ENCODE peak calls at places on chromosomes 3 and 15, in six cellular contexts. One of them, this sample, is unnamed.
A peak's percentile ranks its signal among the peaks of the same experiment; 100 is the strongest.

GRCh38 chr3:169699536-169700050 is 36.1 kb upstream of the MECOM start:
- DNase-seq in mesothelial cell of epicardium: no peak
- DNase-seq in psoas muscle: peak; percentile 91
- DNase-seq in activated CD8-positive, alpha-beta memory T cell treated with anti-CD3 and anti-CD28 coated beads for 24 hours: no peak
- DNase-seq in SHP77: no peak
- DNase-seq in H4: no peak
- DNase-seq in this sample: no peak

GRCh38 chr15:55879181-55879580 is 114.2 kb downstream of the NEDD4 start:
- DNase-seq in mesothelial cell of epicardium: no peak
- DNase-seq in psoas muscle: no peak
- DNase-seq in activated CD8-positive, alpha-beta memory T cell treated with anti-CD3 and anti-CD28 coated beads for 24 hours: no peak
- DNase-seq in SHP77: no peak
- DNase-seq in H4: no peak
- DNase-seq in this sample: no peak

GRCh38 chr3:195259564-195260285 is 11.2 kb downstream of the XXYLT1 start:
- DNase-seq in mesothelial cell of epicardium: peak; percentile 94
- DNase-seq in psoas muscle: peak; percentile 95
- DNase-seq in activated CD8-positive, alpha-beta memory T cell treated with anti-CD3 and anti-CD28 coated beads for 24 hours: peak; percentile 96
- DNase-seq in SHP77: peak; percentile 51
- DNase-seq in H4: peak; percentile 93
- DNase-seq in this sample: peak; percentile 90

GRCh38 chr3:38640661-38641441 is 8.6 kb downstream of the SCN5A start:
- DNase-seq in mesothelial cell of epicardium: no peak
- DNase-seq in psoas muscle: no peak
- DNase-seq in activated CD8-positive, alpha-beta memory T cell treated with anti-CD3 and anti-CD28 coated beads for 24 hours: no peak
- DNase-seq in SHP77: no peak
- DNase-seq in H4: no peak
- DNase-seq in this sample: no peak

GRCh38 chr3:185021326-185021725 is 131.5 kb downstream of the C3orf70 start:
- DNase-seq in mesothelial cell of epicardium: no peak
- DNase-seq in psoas muscle: no peak
- DNase-seq in activated CD8-positive, alpha-beta memory T cell treated with anti-CD3 and anti-CD28 coated beads for 24 hours: no peak
- DNase-seq in SHP77: no peak
- DNase-seq in H4: no peak
- DNase-seq in this sample: no peak

GRCh38 chr3:15974647-15975046 is 176.9 kb upstream of the ANKRD28 start:
- DNase-seq in mesothelial cell of epicardium: no peak
- DNase-seq in psoas muscle: no peak
- DNase-seq in activated CD8-positive, alpha-beta memory T cell treated with anti-CD3 and anti-CD28 coated beads for 24 hours: no peak
- DNase-seq in SHP77: no peak
- DNase-seq in H4: no peak
- DNase-seq in this sample: no peak

GRCh38 chr3:141489184-141489583 is 2.4 kb downstream of the RASA2 start:
- DNase-seq in mesothelial cell of epicardium: no peak
- DNase-seq in psoas muscle: no peak
- DNase-seq in activated CD8-positive, alpha-beta memory T cell treated with anti-CD3 and anti-CD28 coated beads for 24 hours: no peak
- DNase-seq in SHP77: no peak
- DNase-seq in H4: no peak
- DNase-seq in this sample: no peak

GRCh38 chr3:130825762-130826297 is 68.1 kb upstream of the ATP2C1 start:
- DNase-seq in mesothelial cell of epicardium: no peak
- DNase-seq in psoas muscle: no peak
- DNase-seq in activated CD8-positive, alpha-beta memory T cell treated with anti-CD3 and anti-CD28 coated beads for 24 hours: no peak
- DNase-seq in SHP77: no peak
- DNase-seq in H4: no peak
- DNase-seq in this sample: no peak

GRCh38 chr3:142019794-142020320 is 129.5 kb downstream of the TFDP2 start:
- DNase-seq in mesothelial cell of epicardium: no peak
- DNase-seq in psoas muscle: peak; percentile 55
- DNase-seq in activated CD8-positive, alpha-beta memory T cell treated with anti-CD3 and anti-CD28 coated beads for 24 hours: no peak
- DNase-seq in SHP77: no peak
- DNase-seq in H4: no peak
- DNase-seq in this sample: no peak

GRCh38 chr3:111845996-111846395 is 13.1 kb upstream of the PHLDB2 start:
- DNase-seq in mesothelial cell of epicardium: no peak
- DNase-seq in psoas muscle: no peak
- DNase-seq in activated CD8-positive, alpha-beta memory T cell treated with anti-CD3 and anti-CD28 coated beads for 24 hours: no peak
- DNase-seq in SHP77: no peak
- DNase-seq in H4: no peak
- DNase-seq in this sample: no peak

GRCh38 chr3:183378545-183378944 is 49.9 kb downstream of the MCF2L2 start:
- DNase-seq in mesothelial cell of epicardium: no peak
- DNase-seq in psoas muscle: no peak
- DNase-seq in activated CD8-positive, alpha-beta memory T cell treated with anti-CD3 and anti-CD28 coated beads for 24 hours: no peak
- DNase-seq in SHP77: no peak
- DNase-seq in H4: no peak
- DNase-seq in this sample: no peak

GRCh38 chr3:53255360-53255774 is 455 bp downstream of the TKT start:
- DNase-seq in mesothelial cell of epicardium: no peak
- DNase-seq in psoas muscle: no peak
- DNase-seq in activated CD8-positive, alpha-beta memory T cell treated with anti-CD3 and anti-CD28 coated beads for 24 hours: no peak
- DNase-seq in SHP77: no peak
- DNase-seq in H4: no peak
- DNase-seq in this sample: no peak

GRCh38 chr15:65132841-65133549 is 613 bp downstream of the PDCD7 start:
- DNase-seq in mesothelial cell of epicardium: peak; percentile 61
- DNase-seq in psoas muscle: peak; percentile 71
- DNase-seq in activated CD8-positive, alpha-beta memory T cell treated with anti-CD3 and anti-CD28 coated beads for 24 hours: peak; percentile 72
- DNase-seq in SHP77: peak; percentile 20
- DNase-seq in H4: no peak
- DNase-seq in this sample: peak; percentile 58

GRCh38 chr15:42155546-42156265 is 730 bp downstream of the PLA2G4F start:
- DNase-seq in mesothelial cell of epicardium: no peak
- DNase-seq in psoas muscle: no peak
- DNase-seq in activated CD8-positive, alpha-beta memory T cell treated with anti-CD3 and anti-CD28 coated beads for 24 hours: no peak
- DNase-seq in SHP77: no peak
- DNase-seq in H4: no peak
- DNase-seq in this sample: no peak

GRCh38 chr15:66751579-66751978 is 49.5 kb downstream of the SMAD6 start:
- DNase-seq in mesothelial cell of epicardium: no peak
- DNase-seq in psoas muscle: no peak
- DNase-seq in activated CD8-positive, alpha-beta memory T cell treated with anti-CD3 and anti-CD28 coated beads for 24 hours: no peak
- DNase-seq in SHP77: peak; percentile 8
- DNase-seq in H4: no peak
- DNase-seq in this sample: no peak

GRCh38 chr15:91385301-91385700 is 285.2 kb downstream of the SV2B start:
- DNase-seq in mesothelial cell of epicardium: no peak
- DNase-seq in psoas muscle: no peak
- DNase-seq in activated CD8-positive, alpha-beta memory T cell treated with anti-CD3 and anti-CD28 coated beads for 24 hours: no peak
- DNase-seq in SHP77: no peak
- DNase-seq in H4: no peak
- DNase-seq in this sample: no peak

This sample was measured in left lobe of liver.